ENCODE peak calls at places on chromosomes 13 and 19, in five cellular contexts. L is heart left ventricle, G is lower lobe of right lung, C is Caco-2, F is dorsolateral prefrontal cortex. A is an unnamed sample. For H3K27me3, the result is how much of the 10 kb centered on the place peaks cover.

GRCh38 chr13:99435116-99435515 is 66.2 kb upstream of the TM9SF2 start:
- DNase-seq in L (no peak), G (no peak), C (no peak), F (no peak), A (no peak)

GRCh38 chr19:56158170-56158757 is 17.2 kb downstream of the ZNF444 start:
- DNase-seq in L (no peak), G (no peak), C (no peak), F (no peak), A (no peak)

GRCh38 chr13:40101708-40102359 is 446.4 kb downstream of the COG6 start:
- DNase-seq in L (no peak), G (no peak), C (no peak), F (no peak), A (no peak)

GRCh38 chr13:75550159-75550567 is 572 bp downstream of the UCHL3 start:
- DNase-seq in L (no peak), G (no peak), C (peak), F (no peak), A (peak)

GRCh38 chr13:45770886-45771285 is 68.8 kb downstream of the CBY2 start:
- DNase-seq in L (no peak), G (no peak), C (no peak), F (no peak), A (no peak)

GRCh38 chr19:3641515-3642269 is 15.1 kb upstream of the CACTIN start:
- DNase-seq in L (no peak), G (no peak), C (no peak), F (no peak), A (no peak)

GRCh38 chr19:19460761-19461265 is 54.5 kb downstream of the TSSK6 start:
- DNase-seq in L (peak), G (peak), C (no peak), F (peak), A (no peak)

GRCh38 chr19:11534538-11534937 is 4.1 kb upstream of the CNN1 start:
- DNase-seq in L (no peak), G (no peak), C (no peak), F (no peak), A (no peak)

GRCh38 chr19:38193445-38193844 is 30.6 kb downstream of the DPF1 start:
- DNase-seq in L (no peak), G (no peak), C (no peak), F (no peak), A (no peak)

GRCh38 chr19:39501340-39501739 is 2.6 kb downstream of the DLL3 start:
- DNase-seq in L (no peak), G (no peak), C (no peak), F (no peak), A (no peak)
- H3K27me3 ChIP-seq in L (half or more), G (half or more), C (under half), F (under half), A (under half)

GRCh38 chr19:8478605-8479004 is 23.8 kb downstream of the PRAM1 start:
- DNase-seq in L (no peak), G (no peak), C (no peak), F (no peak), A (no peak)
- H3K27me3 ChIP-seq in L (under half), G (under half), C (under half), F (under half), A (under half)

GRCh38 chr13:26557051-26557392 is 461 bp upstream of the WASF3 start:
- DNase-seq in L (no peak), G (no peak), C (no peak), F (no peak), A (no peak)
- H3K27me3 ChIP-seq in L (under half), G (under half), C (under half), F (under half), A (under half)

DNA sequence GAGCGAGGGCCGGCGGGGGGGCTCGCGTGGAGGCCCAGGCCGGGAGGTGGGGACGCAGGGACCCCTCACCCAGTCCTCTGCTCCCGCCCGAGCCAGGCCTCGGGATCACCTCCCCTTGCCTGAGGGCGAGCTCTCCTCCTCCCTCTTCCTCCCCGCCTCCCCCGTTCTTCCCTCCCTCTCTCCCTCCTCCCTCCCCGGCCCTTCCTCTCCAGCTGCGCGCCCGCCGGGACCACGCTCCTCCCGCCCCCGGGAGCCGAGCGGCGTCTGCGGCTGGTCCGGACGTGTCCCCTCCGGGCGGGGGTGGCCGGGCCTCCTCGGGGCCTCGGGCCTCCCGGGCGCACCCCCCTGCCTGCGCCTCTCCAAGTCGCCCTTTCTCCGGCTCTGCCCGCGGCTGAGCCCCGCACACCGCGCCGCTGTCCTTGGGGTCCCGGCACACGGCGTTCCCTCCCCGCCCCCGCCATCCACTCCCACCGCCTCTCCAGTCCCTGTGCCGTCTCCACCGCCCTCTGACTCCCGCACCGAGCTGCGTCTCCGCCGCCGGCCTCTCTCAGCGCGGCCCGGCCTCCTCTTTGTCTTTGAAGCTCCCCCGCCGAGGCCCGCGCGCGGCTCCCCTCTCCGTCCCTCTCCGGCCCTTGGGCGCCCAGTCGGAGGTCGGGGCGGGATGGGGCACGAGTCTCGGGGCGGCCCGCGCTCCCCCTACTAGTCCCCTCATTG is 5.7 kb downstream of the SOX1 start:
- DNase-seq in L (no peak), G (no peak), C (peak), F (no peak), A (peak)
- H3K27me3 ChIP-seq in L (half or more), G (half or more), C (under half), F (under half), A (under half)

GRCh38 chr19:41810301-41810700 is 13.9 kb downstream of the CEACAM3 start:
- DNase-seq in L (no peak), G (no peak), C (no peak), F (no peak), A (no peak)
- H3K27me3 ChIP-seq in L (under half), G (under half), C (under half), F (under half), A (under half)

DNA sequence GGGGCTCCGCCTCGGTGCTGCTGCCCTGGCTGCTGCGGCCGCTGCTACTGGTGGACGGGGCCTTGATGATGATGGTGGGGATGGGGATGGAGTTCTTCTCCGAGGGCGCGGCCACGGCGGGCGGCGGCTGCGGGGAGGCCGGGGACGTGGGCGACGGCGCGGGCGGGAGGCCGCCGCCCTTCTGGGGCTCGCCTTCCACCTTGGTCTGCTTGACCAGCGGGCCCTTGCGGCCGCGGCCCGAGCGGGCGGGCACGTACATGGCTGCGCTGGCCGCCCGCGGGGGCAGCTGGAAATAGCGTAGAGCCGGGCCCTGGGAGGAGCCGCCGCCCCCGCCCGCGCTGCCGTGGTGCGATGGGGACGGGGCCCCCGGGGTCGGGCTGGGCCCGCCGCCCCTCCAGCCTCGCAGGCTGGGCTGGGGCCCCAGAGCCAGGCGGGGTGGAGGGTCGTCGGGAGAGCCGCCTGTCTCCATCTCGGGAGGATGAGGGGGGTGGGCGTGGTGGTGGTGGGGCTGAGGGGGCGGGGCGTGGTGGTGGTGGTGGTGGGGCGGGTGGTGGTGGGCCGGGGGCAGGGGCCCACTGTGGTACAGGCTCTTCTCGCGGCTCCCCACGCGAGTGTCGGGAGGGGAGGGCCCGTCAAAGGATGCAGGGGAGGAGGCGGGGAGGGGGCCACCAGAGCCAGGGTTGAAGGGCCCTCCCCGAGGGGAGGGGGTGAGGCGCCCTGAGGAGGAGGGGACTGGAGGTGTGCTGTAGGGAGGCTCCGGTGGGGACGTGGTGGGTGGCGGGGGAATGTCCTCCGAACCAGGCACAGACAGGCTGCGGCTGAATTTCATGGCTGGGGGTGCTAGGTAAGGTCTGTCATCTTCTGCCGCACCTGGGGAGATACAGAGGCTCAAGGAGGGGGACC is 19.4 kb downstream of the C19orf81 start:
- DNase-seq in L (no peak), G (no peak), C (no peak), F (no peak), A (no peak)
- H3K27me3 ChIP-seq in L (half or more), G (half or more), C (under half), F (under half), A (under half)

GRCh38 chr19:40421468-40421778 is 4.4 kb downstream of the SERTAD1 start:
- DNase-seq in L (no peak), G (no peak), C (no peak), F (no peak), A (no peak)

GRCh38 chr19:40423227-40423566 is 2.6 kb downstream of the SERTAD1 start:
- DNase-seq in L (no peak), G (no peak), C (no peak), F (no peak), A (no peak)

GRCh38 chr19:40420766-40421467 is 4.9 kb downstream of the SERTAD1 start:
- DNase-seq in L (peak), G (peak), C (peak), F (peak), A (peak)

GRCh38 chr19:40423938-40424337 is 1.9 kb downstream of the SERTAD1 start:
- DNase-seq in L (no peak), G (no peak), C (no peak), F (no peak), A (no peak)

GRCh38 chr19:40422428-40423226 is 3.2 kb downstream of the SERTAD1 start:
- DNase-seq in L (no peak), G (no peak), C (no peak), F (no peak), A (no peak)
- H3K27me3 ChIP-seq in L (under half), G (under half), C (under half), F (under half), A (under half)

GRCh38 chr13:90502143-90502542 is 845.3 kb upstream of the MIR17HG start:
- DNase-seq in L (peak), G (no peak), C (no peak), F (no peak), A (no peak)

GRCh38 chr13:90498096-90498495 is 849.4 kb upstream of the MIR17HG start:
- DNase-seq in L (no peak), G (no peak), C (no peak), F (no peak), A (no peak)

GRCh38 chr13:90502762-90503161 is 844.7 kb upstream of the MIR17HG start:
- DNase-seq in L (no peak), G (no peak), C (peak), F (no peak), A (no peak)

GRCh38 chr13:90498816-90499215 is 848.7 kb upstream of the MIR17HG start:
- DNase-seq in L (no peak), G (no peak), C (no peak), F (no peak), A (no peak)

DNA sequence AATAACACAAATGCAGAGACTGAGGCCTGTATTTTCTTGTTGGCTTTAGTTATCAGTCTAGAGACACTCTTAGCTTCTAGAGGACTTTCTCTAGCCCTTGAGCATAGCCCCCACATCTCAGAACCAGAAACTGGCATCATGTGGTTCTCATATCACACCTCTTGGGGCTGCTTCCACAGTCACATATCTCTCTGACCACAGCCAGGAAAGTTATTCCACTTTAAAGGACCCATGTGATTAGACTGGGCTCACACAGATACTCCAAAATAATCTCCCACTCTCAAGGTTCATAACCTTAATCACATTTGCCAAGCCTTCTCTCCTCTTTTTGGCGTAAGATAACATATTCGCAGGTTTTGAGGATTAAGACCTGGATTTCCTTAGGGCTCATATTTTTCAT is 846.9 kb upstream of the MIR17HG start:
- DNase-seq in L (no peak), G (no peak), C (no peak), F (no peak), A (no peak)
- H3K27me3 ChIP-seq in L (under half), G (under half), C (under half), F (under half), A (under half)

A was measured in HAP-1.